ENCODE peak calls at places on chromosomes 6 and 20, in four cellular contexts. E, I, T and K are unnamed samples.

GRCh38 chr6:14068133-14068532 is 49.4 kb upstream of the CD83 start:
- DNase-seq in E (no peak), I (no peak), T (peak), K (peak)

GRCh38 chr20:57464642-57465211 is 60.2 kb downstream of the CTCFL start:
- DNase-seq in E (peak), I (no peak), T (peak), K (peak)

GRCh38 chr6:32941412-32941784 is 570 bp upstream of the HLA-DMB start:
- DNase-seq in E (no peak), I (no peak), T (no peak), K (no peak)

GRCh38 chr6:25366785-25367657 is 87.8 kb downstream of the CARMIL1 start:
- DNase-seq in E (no peak), I (no peak), T (peak), K (no peak)

GRCh38 chr20:16020971-16021370 is 552.3 kb downstream of the KIF16B start:
- DNase-seq in E (peak), I (no peak), T (peak), K (peak)

GRCh38 chr6:157099912-157100593 is 223.3 kb downstream of the TMEM242 start:
- DNase-seq in E (no peak), I (no peak), T (peak), K (no peak)

GRCh38 chr6:55782275-55782674 is 93.1 kb downstream of the BMP5 start:
- DNase-seq in E (no peak), I (no peak), T (no peak), K (no peak)

GRCh38 chr20:19348582-19348981 is 136.1 kb downstream of the SLC24A3 start:
- DNase-seq in E (no peak), I (no peak), T (no peak), K (no peak)

GRCh38 chr6:134510121-134510520 is 192.2 kb upstream of the SGK1 start:
- DNase-seq in E (no peak), I (no peak), T (peak), K (no peak)

GRCh38 chr6:104754788-104755409 is 104.8 kb downstream of the HACE1 start:
- DNase-seq in E (no peak), I (no peak), T (peak), K (no peak)

GRCh38 chr6:5580736-5581568 is 319.6 kb downstream of the FARS2 start:
- DNase-seq in E (no peak), I (no peak), T (no peak), K (no peak)

GRCh38 chr6:38572186-38572813 is 67.4 kb downstream of the BTBD9 start:
- DNase-seq in E (no peak), I (no peak), T (peak), K (no peak)

GRCh38 chr6:125815050-125815910 is 24.5 kb downstream of the NCOA7 start:
- DNase-seq in E (no peak), I (no peak), T (no peak), K (no peak)

GRCh38 chr20:2108987-2109386 is 7.4 kb downstream of the STK35 start:
- DNase-seq in E (peak), I (no peak), T (peak), K (peak)

GRCh38 chr6:56668158-56668557 is 25.5 kb upstream of the DST start:
- DNase-seq in E (no peak), I (no peak), T (no peak), K (no peak)

GRCh38 chr6:156189195-156189594 is 588.0 kb upstream of the ARID1B start:
- DNase-seq in E (no peak), I (no peak), T (no peak), K (no peak)

GRCh38 chr6:15476631-15477380 is 186.0 kb downstream of the DTNBP1 start:
- DNase-seq in E (no peak), I (no peak), T (no peak), K (no peak)

GRCh38 chr20:13222319-13222716 is 1.2 kb downstream of the ISM1 start:
- DNase-seq in E (no peak), I (no peak), T (no peak), K (no peak)

GRCh38 chr20:33767739-33768138 is 35.9 kb downstream of the ZNF341 start:
- DNase-seq in E (no peak), I (no peak), T (no peak), K (no peak)
- H3K4me3 ChIP-seq in E (no peak), I (no peak), T (no peak), K (no peak)

DNA sequence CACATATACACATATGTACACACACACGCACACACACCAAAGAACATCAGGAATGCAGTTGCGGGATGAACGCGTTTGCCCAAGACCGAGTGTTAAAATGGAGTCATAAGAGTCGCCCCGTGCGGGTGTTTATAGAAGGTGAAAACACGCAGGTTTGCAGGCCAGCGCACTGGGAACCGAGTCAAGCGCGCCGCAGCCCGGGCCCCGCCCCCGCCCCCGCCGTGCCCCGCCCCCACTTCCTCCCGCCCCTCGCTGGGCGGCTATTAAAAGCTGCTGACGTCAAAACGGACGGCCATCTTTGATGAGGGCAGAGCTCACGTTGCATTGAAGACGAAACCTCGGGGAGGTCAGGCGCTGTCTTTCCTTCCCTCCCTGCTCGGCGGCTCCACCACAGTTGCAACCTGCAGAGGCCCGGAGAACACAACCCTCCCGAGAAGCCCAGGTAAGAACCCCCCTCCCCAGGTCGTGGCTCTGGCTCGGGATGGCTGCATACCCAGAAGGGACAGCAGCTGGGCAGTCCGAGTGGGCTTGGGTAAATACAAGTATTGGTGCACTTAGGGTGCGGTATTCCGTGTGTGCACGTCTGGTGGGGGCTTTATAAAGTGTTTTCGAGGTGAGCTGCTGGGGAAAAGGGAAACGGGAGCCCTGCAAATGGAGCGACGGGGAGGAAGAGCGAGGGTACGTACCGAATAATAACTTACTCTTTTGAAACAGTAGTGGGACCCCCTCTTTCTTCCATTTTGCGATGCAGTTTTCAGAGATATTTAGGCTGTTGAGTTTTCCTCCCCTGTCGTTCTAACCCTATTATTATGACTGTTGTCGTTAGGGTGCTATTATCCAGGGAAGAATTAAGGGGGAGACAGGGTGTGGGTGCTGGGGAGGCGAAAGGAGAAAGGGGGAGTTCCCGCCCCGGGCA is at the start of gene SNAP25:
- DNase-seq in E (peak), I (no peak), T (peak), K (peak)
- H3K4me3 ChIP-seq in E (peak), I (no peak), T (peak), K (peak)

GRCh38 chr20:25507385-25508082 is 77.8 kb downstream of the NINL start:
- DNase-seq in E (no peak), I (no peak), T (no peak), K (no peak)

GRCh38 chr20:25508083-25508770 is 77.1 kb downstream of the NINL start:
- DNase-seq in E (peak), I (no peak), T (peak), K (peak)

GRCh38 chr20:25510721-25511120 is 74.6 kb downstream of the NINL start:
- DNase-seq in E (no peak), I (no peak), T (no peak), K (no peak)

GRCh38 chr20:25510202-25510601 is 75.1 kb downstream of the NINL start:
- DNase-seq in E (no peak), I (no peak), T (no peak), K (no peak)

GRCh38 chr20:25509084-25509483 is 76.2 kb downstream of the NINL start:
- DNase-seq in E (no peak), I (no peak), T (no peak), K (no peak)
- H3K4me3 ChIP-seq in E (no peak), I (no peak), T (no peak), K (no peak)

GRCh38 chr20:54063998-54064676 is 6.3 kb downstream of the BCAS1 start:
- DNase-seq in E (no peak), I (no peak), T (no peak), K (no peak)
- H3K4me3 ChIP-seq in E (no peak), I (no peak), T (no peak), K (no peak)